ENCODE peak calls at places on chromosome 19, in ten cellular contexts. One of them, this sample, is unnamed. For H3K9me3, the result is how much of the 10 kb centered on the place peaks cover.

GRCh38 chr19:6271721-6272410 is 7.9 kb downstream of the MLLT1 start:
- DNase-seq in endodermal cell: peak
- DNase-seq in Peyer's patch: peak
- DNase-seq in A549: no peak
- DNase-seq in GM12878: no peak
- DNase-seq in aorta: peak
- DNase-seq in thoracic aorta: no peak
- DNase-seq in tibial artery: peak
- DNase-seq in right cardiac atrium: peak
- DNase-seq in CD8-positive, alpha-beta memory T cell: no peak
- DNase-seq in this sample: no peak

GRCh38 chr19:42683917-42684513 is 56.3 kb downstream of the PSG3 start:
- DNase-seq in endodermal cell: peak
- DNase-seq in Peyer's patch: no peak
- DNase-seq in A549: peak
- DNase-seq in GM12878: no peak
- DNase-seq in aorta: no peak
- DNase-seq in thoracic aorta: no peak
- DNase-seq in tibial artery: no peak
- DNase-seq in right cardiac atrium: no peak
- DNase-seq in CD8-positive, alpha-beta memory T cell: no peak
- DNase-seq in this sample: no peak

GRCh38 chr19:5062799-5063198 is 93.9 kb downstream of the KDM4B start:
- DNase-seq in endodermal cell: no peak
- DNase-seq in Peyer's patch: no peak
- DNase-seq in A549: no peak
- DNase-seq in GM12878: no peak
- DNase-seq in aorta: no peak
- DNase-seq in thoracic aorta: no peak
- DNase-seq in tibial artery: no peak
- DNase-seq in right cardiac atrium: no peak
- DNase-seq in CD8-positive, alpha-beta memory T cell: no peak
- DNase-seq in this sample: no peak

GRCh38 chr19:8305798-8306197 is 2.4 kb downstream of the CD320 start:
- DNase-seq in endodermal cell: no peak
- DNase-seq in Peyer's patch: no peak
- DNase-seq in A549: no peak
- DNase-seq in GM12878: no peak
- DNase-seq in aorta: peak
- DNase-seq in thoracic aorta: no peak
- DNase-seq in tibial artery: no peak
- DNase-seq in right cardiac atrium: no peak
- DNase-seq in CD8-positive, alpha-beta memory T cell: no peak
- DNase-seq in this sample: no peak

GRCh38 chr19:4379383-4380253 is 20.7 kb downstream of the SH3GL1 start:
- DNase-seq in endodermal cell: no peak
- DNase-seq in Peyer's patch: no peak
- DNase-seq in A549: peak
- DNase-seq in GM12878: peak
- DNase-seq in aorta: no peak
- DNase-seq in thoracic aorta: no peak
- DNase-seq in tibial artery: no peak
- DNase-seq in right cardiac atrium: peak
- DNase-seq in CD8-positive, alpha-beta memory T cell: no peak
- DNase-seq in this sample: peak

GRCh38 chr19:49488046-49488862 is 846 bp downstream of the RPL13A start:
- DNase-seq in endodermal cell: peak
- DNase-seq in Peyer's patch: no peak
- DNase-seq in A549: no peak
- DNase-seq in GM12878: no peak
- DNase-seq in aorta: no peak
- DNase-seq in thoracic aorta: no peak
- DNase-seq in tibial artery: no peak
- DNase-seq in right cardiac atrium: no peak
- DNase-seq in CD8-positive, alpha-beta memory T cell: no peak
- DNase-seq in this sample: peak

GRCh38 chr19:40217921-40218890 is at the start of gene TTC9B:
- DNase-seq in endodermal cell: peak
- DNase-seq in Peyer's patch: no peak
- DNase-seq in A549: no peak
- DNase-seq in GM12878: no peak
- DNase-seq in aorta: no peak
- DNase-seq in thoracic aorta: no peak
- DNase-seq in tibial artery: no peak
- DNase-seq in right cardiac atrium: peak
- DNase-seq in CD8-positive, alpha-beta memory T cell: peak
- DNase-seq in this sample: no peak

GRCh38 chr19:16330368-16330801 is 5.8 kb downstream of the KLF2 start:
- DNase-seq in endodermal cell: peak
- DNase-seq in Peyer's patch: peak
- DNase-seq in A549: peak
- DNase-seq in GM12878: no peak
- DNase-seq in aorta: peak
- DNase-seq in thoracic aorta: peak
- DNase-seq in tibial artery: peak
- DNase-seq in right cardiac atrium: peak
- DNase-seq in CD8-positive, alpha-beta memory T cell: peak
- DNase-seq in this sample: peak

DNA sequence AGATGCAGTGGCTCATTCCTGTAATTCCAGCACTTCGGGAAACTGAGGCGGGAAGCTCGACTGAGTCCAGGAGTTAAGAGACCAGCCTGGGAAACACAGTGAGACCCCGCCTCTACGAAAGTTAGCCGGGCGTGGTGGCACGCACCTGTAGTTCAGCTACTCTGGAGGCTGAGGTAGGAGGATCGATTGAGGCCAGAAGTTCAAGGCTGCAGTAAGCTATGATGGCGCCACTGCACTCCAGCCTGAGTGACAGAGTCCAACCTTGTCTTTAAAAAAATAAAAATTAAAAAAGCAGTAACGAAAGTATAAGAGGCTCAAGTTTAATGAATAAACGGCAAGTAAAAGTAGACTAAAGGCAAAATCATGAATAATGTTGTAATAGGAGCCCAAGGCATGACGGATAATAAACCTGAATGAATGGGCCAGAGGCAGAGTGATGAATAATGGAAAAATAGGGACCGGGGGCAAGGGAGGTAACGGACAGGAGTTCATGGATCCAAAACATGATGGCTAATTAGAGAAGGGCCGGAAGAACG is 1.2 kb upstream of the TOMM40 start:
- DNase-seq in endodermal cell: no peak
- DNase-seq in Peyer's patch: no peak
- DNase-seq in A549: no peak
- DNase-seq in GM12878: no peak
- DNase-seq in aorta: no peak
- DNase-seq in thoracic aorta: no peak
- DNase-seq in tibial artery: no peak
- DNase-seq in right cardiac atrium: no peak
- DNase-seq in CD8-positive, alpha-beta memory T cell: no peak
- DNase-seq in this sample: no peak
- H3K4me3 ChIP-seq in endodermal cell: peak
- H3K4me3 ChIP-seq in Peyer's patch: peak
- H3K4me3 ChIP-seq in A549: peak
- H3K4me3 ChIP-seq in GM12878: peak
- H3K4me3 ChIP-seq in aorta: peak
- H3K4me3 ChIP-seq in thoracic aorta: peak
- H3K4me3 ChIP-seq in tibial artery: peak
- H3K4me3 ChIP-seq in right cardiac atrium: peak
- H3K4me3 ChIP-seq in CD8-positive, alpha-beta memory T cell: peak
- H3K4me3 ChIP-seq in this sample: peak

GRCh38 chr19:35645680-35646511 is 2.2 kb upstream of the COX6B1 start:
- DNase-seq in endodermal cell: peak
- DNase-seq in Peyer's patch: no peak
- DNase-seq in A549: no peak
- DNase-seq in GM12878: no peak
- DNase-seq in aorta: no peak
- DNase-seq in thoracic aorta: no peak
- DNase-seq in tibial artery: no peak
- DNase-seq in right cardiac atrium: no peak
- DNase-seq in CD8-positive, alpha-beta memory T cell: no peak
- DNase-seq in this sample: no peak
- H3K9me3 ChIP-seq in endodermal cell: under half
- H3K9me3 ChIP-seq in Peyer's patch: under half
- H3K9me3 ChIP-seq in A549: under half
- H3K9me3 ChIP-seq in GM12878: under half
- H3K9me3 ChIP-seq in aorta: under half
- H3K9me3 ChIP-seq in thoracic aorta: under half
- H3K9me3 ChIP-seq in tibial artery: under half
- H3K9me3 ChIP-seq in right cardiac atrium: under half
- H3K9me3 ChIP-seq in CD8-positive, alpha-beta memory T cell: under half
- H3K9me3 ChIP-seq in this sample: under half

DNA sequence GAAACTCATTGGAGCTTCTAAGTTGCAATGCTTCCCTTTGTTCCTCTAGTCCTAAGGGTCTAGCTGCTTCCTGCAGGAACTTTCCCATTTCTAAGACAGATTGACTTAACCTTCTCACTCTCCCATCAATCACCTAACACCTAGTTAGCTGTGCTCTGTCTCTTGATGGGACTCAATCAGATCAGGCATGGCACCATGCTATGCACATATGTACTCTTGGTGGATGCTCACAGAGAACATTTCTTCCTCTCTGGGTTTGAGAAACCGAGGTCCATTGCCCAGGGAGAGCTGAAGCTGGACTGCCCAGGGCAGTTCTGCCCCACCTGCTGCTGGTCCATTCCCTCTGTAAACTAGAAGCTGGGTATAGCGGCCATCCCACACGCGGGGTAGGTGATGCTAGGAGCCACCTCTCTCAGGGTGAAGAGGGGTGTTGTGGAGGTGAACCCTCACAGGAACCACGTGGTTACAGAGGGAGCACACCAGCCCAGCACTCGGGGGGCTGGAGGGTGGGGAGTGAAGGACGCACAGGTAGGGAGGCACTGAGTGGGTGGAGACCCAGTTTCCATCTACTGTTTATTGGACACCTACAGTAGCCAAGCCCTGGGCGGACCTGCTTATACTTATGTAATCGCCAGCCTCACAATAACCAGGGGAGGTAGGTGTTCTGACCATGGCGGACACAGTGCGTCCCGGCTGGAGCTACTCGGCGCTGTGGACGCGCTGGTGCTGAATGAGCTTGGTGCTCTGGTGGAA is 3.1 kb upstream of the UBE2M start:
- DNase-seq in endodermal cell: no peak
- DNase-seq in Peyer's patch: no peak
- DNase-seq in A549: no peak
- DNase-seq in GM12878: no peak
- DNase-seq in aorta: no peak
- DNase-seq in thoracic aorta: no peak
- DNase-seq in tibial artery: no peak
- DNase-seq in right cardiac atrium: no peak
- DNase-seq in CD8-positive, alpha-beta memory T cell: no peak
- DNase-seq in this sample: no peak
- H3K4me3 ChIP-seq in endodermal cell: no peak
- H3K4me3 ChIP-seq in Peyer's patch: peak
- H3K4me3 ChIP-seq in A549: no peak
- H3K4me3 ChIP-seq in GM12878: no peak
- H3K4me3 ChIP-seq in aorta: no peak
- H3K4me3 ChIP-seq in thoracic aorta: peak
- H3K4me3 ChIP-seq in tibial artery: peak
- H3K4me3 ChIP-seq in right cardiac atrium: no peak
- H3K4me3 ChIP-seq in CD8-positive, alpha-beta memory T cell: peak
- H3K4me3 ChIP-seq in this sample: no peak

DNA sequence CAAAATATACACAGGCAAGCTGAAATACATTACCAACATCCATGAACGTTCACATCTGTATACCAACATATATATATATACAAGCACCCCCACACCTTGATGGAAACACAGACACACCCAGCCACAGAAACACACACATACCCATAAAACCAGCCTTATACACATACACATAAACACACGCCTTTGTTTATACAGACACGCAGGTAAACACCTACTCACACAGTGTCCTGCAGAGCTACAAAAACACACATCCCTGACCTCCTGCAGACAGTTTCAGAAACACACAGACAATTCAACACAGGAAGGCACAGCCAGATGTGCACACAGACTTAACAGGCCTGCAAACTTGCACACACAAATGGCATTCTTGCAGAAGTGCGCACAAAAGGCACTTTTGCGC is 21.3 kb upstream of the IRGC start:
- DNase-seq in endodermal cell: no peak
- DNase-seq in Peyer's patch: no peak
- DNase-seq in A549: no peak
- DNase-seq in GM12878: no peak
- DNase-seq in aorta: no peak
- DNase-seq in thoracic aorta: no peak
- DNase-seq in tibial artery: no peak
- DNase-seq in right cardiac atrium: no peak
- DNase-seq in CD8-positive, alpha-beta memory T cell: no peak
- DNase-seq in this sample: no peak
- H3K9me3 ChIP-seq in endodermal cell: under half
- H3K9me3 ChIP-seq in Peyer's patch: under half
- H3K9me3 ChIP-seq in A549: under half
- H3K9me3 ChIP-seq in GM12878: under half
- H3K9me3 ChIP-seq in aorta: under half
- H3K9me3 ChIP-seq in thoracic aorta: under half
- H3K9me3 ChIP-seq in tibial artery: under half
- H3K9me3 ChIP-seq in right cardiac atrium: under half
- H3K9me3 ChIP-seq in CD8-positive, alpha-beta memory T cell: under half
- H3K9me3 ChIP-seq in this sample: under half

GRCh38 chr19:1324249-1324791 is 38.6 kb downstream of the EFNA2 start:
- DNase-seq in endodermal cell: no peak
- DNase-seq in Peyer's patch: no peak
- DNase-seq in A549: no peak
- DNase-seq in GM12878: no peak
- DNase-seq in aorta: no peak
- DNase-seq in thoracic aorta: no peak
- DNase-seq in tibial artery: no peak
- DNase-seq in right cardiac atrium: no peak
- DNase-seq in CD8-positive, alpha-beta memory T cell: no peak
- DNase-seq in this sample: no peak
- H3K4me3 ChIP-seq in endodermal cell: peak
- H3K4me3 ChIP-seq in Peyer's patch: peak
- H3K4me3 ChIP-seq in A549: peak
- H3K4me3 ChIP-seq in GM12878: no peak
- H3K4me3 ChIP-seq in aorta: no peak
- H3K4me3 ChIP-seq in thoracic aorta: peak
- H3K4me3 ChIP-seq in tibial artery: no peak
- H3K4me3 ChIP-seq in right cardiac atrium: peak
- H3K4me3 ChIP-seq in CD8-positive, alpha-beta memory T cell: no peak
- H3K4me3 ChIP-seq in this sample: no peak

DNA sequence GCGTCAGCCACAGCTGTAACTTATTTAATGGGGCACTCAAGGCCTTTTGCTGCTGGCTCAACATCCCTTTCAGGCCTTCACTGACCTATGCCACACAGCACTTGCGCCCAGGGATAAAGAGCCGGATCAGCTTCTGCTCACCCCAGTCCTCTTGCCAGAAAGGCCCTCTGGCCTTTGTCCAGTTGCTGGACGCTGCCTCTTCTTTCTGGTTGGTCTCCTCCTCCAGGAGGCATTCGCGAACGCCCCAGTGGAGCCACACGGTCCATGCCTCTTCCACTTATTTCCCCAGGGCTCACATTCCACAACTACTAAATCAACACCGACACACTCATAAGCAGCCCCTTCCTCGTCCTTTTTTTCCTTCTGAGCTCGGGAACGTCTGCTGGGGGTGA is 3.7 kb upstream of the ZNF329 start:
- DNase-seq in endodermal cell: no peak
- DNase-seq in Peyer's patch: no peak
- DNase-seq in A549: no peak
- DNase-seq in GM12878: no peak
- DNase-seq in aorta: peak
- DNase-seq in thoracic aorta: no peak
- DNase-seq in tibial artery: peak
- DNase-seq in right cardiac atrium: peak
- DNase-seq in CD8-positive, alpha-beta memory T cell: no peak
- DNase-seq in this sample: peak
- H3K9me3 ChIP-seq in endodermal cell: under half
- H3K9me3 ChIP-seq in Peyer's patch: under half
- H3K9me3 ChIP-seq in A549: half or more
- H3K9me3 ChIP-seq in GM12878: under half
- H3K9me3 ChIP-seq in aorta: under half
- H3K9me3 ChIP-seq in thoracic aorta: under half
- H3K9me3 ChIP-seq in tibial artery: under half
- H3K9me3 ChIP-seq in right cardiac atrium: under half
- H3K9me3 ChIP-seq in CD8-positive, alpha-beta memory T cell: under half
- H3K9me3 ChIP-seq in this sample: under half

This sample was measured in SJCRH30.